ENCODE peak calls at places on chromosomes 4 and X, in eight cellular contexts. One of them, this sample, is unnamed.

GRCh38 chr4:63396269-63396668 is 1013.0 kb downstream of the TECRL start:
- DNase-seq in DMS53: no peak
- DNase-seq in AG08395: no peak
- DNase-seq in WTC11: no peak
- DNase-seq in CMK: no peak
- DNase-seq in kidney glomerular epithelial cell: no peak
- DNase-seq in right cardiac atrium: no peak
- DNase-seq in T-helper 17 cell: no peak
- DNase-seq in this sample: no peak

GRCh38 chrX:26203556-26203955 is 11.3 kb downstream of the MAGEB6 start:
- DNase-seq in DMS53: no peak
- DNase-seq in AG08395: no peak
- DNase-seq in WTC11: no peak
- DNase-seq in CMK: no peak
- DNase-seq in kidney glomerular epithelial cell: no peak
- DNase-seq in right cardiac atrium: no peak
- DNase-seq in T-helper 17 cell: no peak
- DNase-seq in this sample: no peak

GRCh38 chr4:98873059-98873458 is 55.9 kb downstream of the EIF4E start:
- DNase-seq in DMS53: no peak
- DNase-seq in AG08395: peak
- DNase-seq in WTC11: no peak
- DNase-seq in CMK: no peak
- DNase-seq in kidney glomerular epithelial cell: no peak
- DNase-seq in right cardiac atrium: no peak
- DNase-seq in T-helper 17 cell: no peak
- DNase-seq in this sample: no peak

GRCh38 chr4:20618010-20618409 is 82.2 kb upstream of the PACRGL start:
- DNase-seq in DMS53: no peak
- DNase-seq in AG08395: no peak
- DNase-seq in WTC11: no peak
- DNase-seq in CMK: no peak
- DNase-seq in kidney glomerular epithelial cell: no peak
- DNase-seq in right cardiac atrium: no peak
- DNase-seq in T-helper 17 cell: no peak
- DNase-seq in this sample: peak

GRCh38 chr4:24282446-24282845 is 301.9 kb downstream of the DHX15 start:
- DNase-seq in DMS53: no peak
- DNase-seq in AG08395: no peak
- DNase-seq in WTC11: no peak
- DNase-seq in CMK: no peak
- DNase-seq in kidney glomerular epithelial cell: no peak
- DNase-seq in right cardiac atrium: no peak
- DNase-seq in T-helper 17 cell: no peak
- DNase-seq in this sample: no peak

GRCh38 chr4:136931771-136932170 is 600.5 kb downstream of the PCDH18 start:
- DNase-seq in DMS53: no peak
- DNase-seq in AG08395: no peak
- DNase-seq in WTC11: no peak
- DNase-seq in CMK: no peak
- DNase-seq in kidney glomerular epithelial cell: no peak
- DNase-seq in right cardiac atrium: no peak
- DNase-seq in T-helper 17 cell: no peak
- DNase-seq in this sample: no peak

GRCh38 chrX:11766487-11766886 is 8.4 kb downstream of the MSL3 start:
- DNase-seq in DMS53: no peak
- DNase-seq in AG08395: no peak
- DNase-seq in WTC11: no peak
- DNase-seq in CMK: no peak
- DNase-seq in kidney glomerular epithelial cell: no peak
- DNase-seq in right cardiac atrium: no peak
- DNase-seq in T-helper 17 cell: no peak
- DNase-seq in this sample: no peak

GRCh38 chr4:116531870-116532269 is 553.5 kb downstream of the TRAM1L1 start:
- DNase-seq in DMS53: no peak
- DNase-seq in AG08395: no peak
- DNase-seq in WTC11: no peak
- DNase-seq in CMK: peak
- DNase-seq in kidney glomerular epithelial cell: no peak
- DNase-seq in right cardiac atrium: no peak
- DNase-seq in T-helper 17 cell: no peak
- DNase-seq in this sample: no peak

GRCh38 chrX:84187501-84188319 is at the start of gene RPS6KA6:
- DNase-seq in DMS53: peak
- DNase-seq in AG08395: peak
- DNase-seq in WTC11: peak
- DNase-seq in CMK: no peak
- DNase-seq in kidney glomerular epithelial cell: no peak
- DNase-seq in right cardiac atrium: peak
- DNase-seq in T-helper 17 cell: no peak
- DNase-seq in this sample: peak

GRCh38 chr4:3389879-3390840 is 51.6 kb upstream of the HGFAC start:
- DNase-seq in DMS53: no peak
- DNase-seq in AG08395: no peak
- DNase-seq in WTC11: no peak
- DNase-seq in CMK: no peak
- DNase-seq in kidney glomerular epithelial cell: no peak
- DNase-seq in right cardiac atrium: no peak
- DNase-seq in T-helper 17 cell: no peak
- DNase-seq in this sample: no peak

GRCh38 chr4:96154676-96155075 is 314.8 kb downstream of the PDHA2 start:
- DNase-seq in DMS53: no peak
- DNase-seq in AG08395: no peak
- DNase-seq in WTC11: no peak
- DNase-seq in CMK: no peak
- DNase-seq in kidney glomerular epithelial cell: no peak
- DNase-seq in right cardiac atrium: no peak
- DNase-seq in T-helper 17 cell: no peak
- DNase-seq in this sample: no peak

GRCh38 chrX:103540145-103540544 is 20.9 kb upstream of the RAB40A start:
- DNase-seq in DMS53: no peak
- DNase-seq in AG08395: no peak
- DNase-seq in WTC11: no peak
- DNase-seq in CMK: no peak
- DNase-seq in kidney glomerular epithelial cell: no peak
- DNase-seq in right cardiac atrium: no peak
- DNase-seq in T-helper 17 cell: no peak
- DNase-seq in this sample: no peak

GRCh38 chr4:38109896-38110295 is 149.7 kb downstream of the PTTG2 start:
- DNase-seq in DMS53: peak
- DNase-seq in AG08395: no peak
- DNase-seq in WTC11: no peak
- DNase-seq in CMK: no peak
- DNase-seq in kidney glomerular epithelial cell: no peak
- DNase-seq in right cardiac atrium: no peak
- DNase-seq in T-helper 17 cell: no peak
- DNase-seq in this sample: no peak

GRCh38 chr4:147760695-147761094 is 28.8 kb downstream of the ARHGAP10 start:
- DNase-seq in DMS53: peak
- DNase-seq in AG08395: peak
- DNase-seq in WTC11: no peak
- DNase-seq in CMK: no peak
- DNase-seq in kidney glomerular epithelial cell: no peak
- DNase-seq in right cardiac atrium: peak
- DNase-seq in T-helper 17 cell: no peak
- DNase-seq in this sample: peak

GRCh38 chr4:139278956-139279722 is 886 bp downstream of the MGARP start:
- DNase-seq in DMS53: peak
- DNase-seq in AG08395: no peak
- DNase-seq in WTC11: peak
- DNase-seq in CMK: no peak
- DNase-seq in kidney glomerular epithelial cell: no peak
- DNase-seq in right cardiac atrium: no peak
- DNase-seq in T-helper 17 cell: no peak
- DNase-seq in this sample: no peak

GRCh38 chr4:40502936-40503335 is 126.7 kb downstream of the RBM47 start:
- DNase-seq in DMS53: peak
- DNase-seq in AG08395: peak
- DNase-seq in WTC11: no peak
- DNase-seq in CMK: no peak
- DNase-seq in kidney glomerular epithelial cell: no peak
- DNase-seq in right cardiac atrium: no peak
- DNase-seq in T-helper 17 cell: no peak
- DNase-seq in this sample: no peak

GRCh38 chrX:79366888-79367749 is at the start of gene ITM2A:
- DNase-seq in DMS53: peak
- DNase-seq in AG08395: no peak
- DNase-seq in WTC11: peak
- DNase-seq in CMK: peak
- DNase-seq in kidney glomerular epithelial cell: no peak
- DNase-seq in right cardiac atrium: peak
- DNase-seq in T-helper 17 cell: peak
- DNase-seq in this sample: peak

GRCh38 chrX:154695913-154696312 is 42.5 kb upstream of the CTAG2 start:
- DNase-seq in DMS53: no peak
- DNase-seq in AG08395: peak
- DNase-seq in WTC11: no peak
- DNase-seq in CMK: no peak
- DNase-seq in kidney glomerular epithelial cell: no peak
- DNase-seq in right cardiac atrium: no peak
- DNase-seq in T-helper 17 cell: no peak
- DNase-seq in this sample: no peak

GRCh38 chr4:183181081-183181480 is 82.0 kb downstream of the WWC2 start:
- DNase-seq in DMS53: no peak
- DNase-seq in AG08395: no peak
- DNase-seq in WTC11: no peak
- DNase-seq in CMK: no peak
- DNase-seq in kidney glomerular epithelial cell: no peak
- DNase-seq in right cardiac atrium: no peak
- DNase-seq in T-helper 17 cell: no peak
- DNase-seq in this sample: no peak

This sample was measured in heart left ventricle.